ENCODE peak calls at places on chromosomes 5 and 9, in five cellular contexts. D, P, F, N and C are unnamed samples.

GRCh38 chr5:135206862-135207261 is 172.8 kb upstream of the PITX1 start:
- DNase-seq in D (no peak), P (no peak), N (no peak), F (no peak), C (no peak)

GRCh38 chr5:9549941-9550340 is 4.1 kb upstream of the SEMA5A start:
- DNase-seq in F (no peak), D (no peak), P (peak; percentile 8), N (no peak), C (no peak)

GRCh38 chr5:110441035-110441434 is 285.4 kb downstream of the TMEM232 start:
- DNase-seq in N (peak; percentile 11), P (peak; percentile 66), F (peak; percentile 44), D (no peak), C (peak; percentile 81)

GRCh38 chr9:137339045-137339444 is 37.0 kb upstream of the NRARP start:
- DNase-seq in D (no peak), N (no peak), P (no peak), F (peak; percentile 41), C (no peak)

GRCh38 chr9:135945969-135946368 is 15.2 kb downstream of the UBAC1 start:
- DNase-seq in D (no peak), P (no peak), F (no peak), N (no peak), C (no peak)

GRCh38 chr5:41722359-41722950 is 147.8 kb downstream of the OXCT1 start:
- DNase-seq in P (peak; percentile 16), N (no peak), F (peak; percentile 23), D (no peak), C (peak; percentile 5)

GRCh38 chr5:4192111-4192510 is 596.5 kb downstream of the IRX1 start:
- DNase-seq in N (no peak), P (no peak), D (no peak), F (no peak), C (no peak)

GRCh38 chr5:137734962-137735530 is 843 bp downstream of the KLHL3 start:
- DNase-seq in D (no peak), N (no peak), F (peak; percentile 60), P (peak; percentile 63), C (peak; percentile 69)

GRCh38 chr5:95841914-95842812 is 19.6 kb upstream of the GLRX start:
- DNase-seq in P (peak; percentile 98), N (no peak), F (peak; percentile 97), D (no peak), C (no peak)

GRCh38 chr9:7147136-7148090 is 389.6 kb downstream of the KDM4C start:
- DNase-seq in N (no peak), D (no peak), F (no peak), P (no peak), C (peak; percentile 51)

GRCh38 chr5:55154893-55155292 is 5.1 kb upstream of the GPX8 start:
- DNase-seq in N (no peak), D (no peak), P (peak; percentile 73), F (peak; percentile 84), C (no peak)

GRCh38 chr5:97266576-97266975 is 83.5 kb upstream of the RIOK2 start:
- DNase-seq in F (peak; percentile 86), N (no peak), P (peak; percentile 56), D (no peak), C (no peak)

GRCh38 chr9:94907246-94907936 is 180.9 kb downstream of the AOPEP start:
- DNase-seq in F (no peak), P (no peak), N (no peak), D (no peak), C (no peak)

GRCh38 chr9:76690575-76691370 is 73.5 kb upstream of the PCA3 start:
- DNase-seq in P (no peak), D (no peak), N (no peak), F (no peak), C (no peak)

GRCh38 chr9:93254806-93255519 is 71.0 kb downstream of the WNK2 start:
- DNase-seq in F (no peak), D (no peak), P (no peak), N (no peak), C (no peak)

GRCh38 chr9:124897570-124898460 is 35.9 kb downstream of the ARPC5L start:
- DNase-seq in D (no peak), P (no peak), N (no peak), F (no peak), C (no peak)

GRCh38 chr9:131204285-131204684 is 72.0 kb downstream of the FAM78A start:
- DNase-seq in D (no peak), F (no peak), N (no peak), P (no peak), C (peak; percentile 27)

GRCh38 chr5:138503487-138504270 is 38.4 kb downstream of the EGR1 start:
- DNase-seq in N (peak; percentile 57), F (peak; percentile 81), D (peak; percentile 86), P (peak; percentile 80), C (peak; percentile 80)

GRCh38 chr5:75265731-75266130 is 29.1 kb upstream of the ANKRD31 start:
- DNase-seq in D (peak; percentile 21), N (no peak), F (peak; percentile 56), P (peak; percentile 55), C (peak; percentile 72)

GRCh38 chr9:124932355-124932754 is 8.5 kb downstream of the GOLGA1 start:
- DNase-seq in N (no peak), D (no peak), F (no peak), P (no peak), C (no peak)

GRCh38 chr5:170694911-170695310 is 88.6 kb upstream of the GABRP start:
- DNase-seq in D (no peak), P (no peak), F (no peak), N (no peak), C (peak; percentile 64)

GRCh38 chr9:4762889-4763521 is 22.0 kb upstream of the AK3 start:
- DNase-seq in N (peak; percentile 1), P (peak; percentile 62), F (peak; percentile 48), D (no peak), C (peak; percentile 81)

GRCh38 chr5:10902145-10902544 is 141.1 kb upstream of the DAP start:
- DNase-seq in N (no peak), P (peak; percentile 55), D (no peak), F (no peak), C (peak; percentile 72)

GRCh38 chr5:180139731-180140626 is 68.4 kb upstream of the RNF130 start:
- DNase-seq in F (no peak), N (no peak), P (no peak), D (no peak), C (no peak)

GRCh38 chr5:1722877-1723276 is 76.8 kb downstream of the MRPL36 start:
- DNase-seq in D (no peak), F (no peak), N (no peak), P (no peak), C (no peak)

GRCh38 chr5:143244000-143244736 is 159.3 kb downstream of the NR3C1 start:
- DNase-seq in D (peak; percentile 81), F (peak; percentile 96), N (no peak), P (peak; percentile 99), C (peak; percentile 72)

GRCh38 chr9:99807276-99807852 is 14.3 kb upstream of the NR4A3 start:
- DNase-seq in F (peak; percentile 76), P (peak; percentile 72), N (peak; percentile 60), D (peak; percentile 69), C (peak; percentile 76)

GRCh38 chr5:121550989-121551388 is 300.7 kb upstream of the FTMT start:
- DNase-seq in P (no peak), D (no peak), N (no peak), F (no peak), C (no peak)

GRCh38 chr5:150625831-150626746 is 14.4 kb upstream of the SYNPO start:
- DNase-seq in F (no peak), P (no peak), N (no peak), D (no peak), C (no peak)
- H3K4me3 ChIP-seq in F (peak overlapping the region; percentile 85), P (peak overlapping the region; percentile 77), N (no peak overlapping the region), D (peak overlapping the region; percentile 64), C (no peak overlapping the region)

GRCh38 chr9:83027153-83027867 is 35.6 kb downstream of the RASEF start:
- DNase-seq in F (peak; percentile 37), D (peak; percentile 88), N (no peak), P (peak; percentile 91), C (no peak)
- H3K4me3 ChIP-seq in F (no peak overlapping the region), D (peak overlapping the region; percentile 5), N (no peak overlapping the region), P (peak overlapping the region; percentile 27), C (no peak overlapping the region)

DNA sequence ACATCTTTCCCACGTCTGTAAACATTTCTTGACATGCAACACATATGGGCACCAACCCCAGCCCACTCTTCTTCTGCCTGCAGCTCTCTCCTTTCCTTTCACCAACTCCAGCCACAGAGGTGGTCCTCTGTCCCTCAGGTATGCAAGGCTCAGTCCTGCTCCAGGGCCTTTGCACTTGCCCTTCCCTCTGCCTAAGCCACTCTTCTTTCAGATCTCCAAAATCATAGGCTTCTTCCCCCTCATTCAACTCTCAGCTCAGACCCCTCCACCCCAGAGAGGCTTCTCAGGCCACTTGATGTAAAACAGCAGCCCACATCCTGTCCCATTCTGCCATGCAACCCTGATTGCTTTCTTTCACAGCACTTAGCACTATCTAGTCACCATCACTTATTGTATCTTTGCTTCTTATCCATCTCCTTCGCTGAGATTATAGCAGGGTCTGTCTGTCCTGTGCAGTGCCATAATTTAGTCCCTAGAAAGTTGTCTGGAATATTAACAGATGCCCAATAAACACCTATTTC is 3.4 kb downstream of the LIFR start:
- DNase-seq in P (no peak), N (no peak), D (no peak), F (no peak), C (peak; percentile 80)
- H3K4me3 ChIP-seq in P (no peak overlapping the region), N (no peak overlapping the region), D (no peak overlapping the region), F (no peak overlapping the region), C (no peak overlapping the region)

GRCh38 chr9:35598863-35599590 is 6.0 kb upstream of the TESK1 start:
- DNase-seq in P (no peak), D (no peak), N (no peak), F (no peak), C (no peak)

GRCh38 chr9:35593581-35593980 is 11.5 kb upstream of the TESK1 start:
- DNase-seq in P (no peak), D (no peak), N (no peak), F (no peak), C (no peak)

GRCh38 chr9:35599763-35600604 is 5.1 kb upstream of the TESK1 start:
- DNase-seq in N (no peak), F (no peak), D (no peak), P (peak; percentile 16), C (peak; percentile 47)

DNA sequence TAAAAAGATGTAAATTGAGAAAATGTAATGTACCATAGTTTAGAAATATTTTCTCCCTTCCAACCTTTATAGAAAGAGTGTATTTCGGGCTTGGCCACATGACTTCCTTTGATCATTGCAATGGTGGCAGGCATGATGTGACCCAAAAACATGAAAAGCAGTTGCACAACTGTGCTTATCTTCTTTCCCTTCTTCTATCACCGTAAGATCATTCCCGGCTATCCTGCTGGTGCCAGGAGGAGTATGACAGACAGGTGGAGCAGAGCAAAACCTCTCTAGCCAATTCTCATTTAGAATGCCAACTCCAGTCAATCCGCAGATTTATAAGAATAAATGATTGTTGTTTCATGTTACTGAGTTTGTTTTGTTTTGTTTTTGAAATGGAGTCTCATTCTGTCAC is 10.6 kb upstream of the TESK1 start:
- DNase-seq in D (no peak), N (no peak), P (no peak), F (no peak), C (no peak)
- H3K4me3 ChIP-seq in D (no peak overlapping the region), N (no peak overlapping the region), P (no peak overlapping the region), F (no peak overlapping the region), C (no peak overlapping the region)

DNA sequence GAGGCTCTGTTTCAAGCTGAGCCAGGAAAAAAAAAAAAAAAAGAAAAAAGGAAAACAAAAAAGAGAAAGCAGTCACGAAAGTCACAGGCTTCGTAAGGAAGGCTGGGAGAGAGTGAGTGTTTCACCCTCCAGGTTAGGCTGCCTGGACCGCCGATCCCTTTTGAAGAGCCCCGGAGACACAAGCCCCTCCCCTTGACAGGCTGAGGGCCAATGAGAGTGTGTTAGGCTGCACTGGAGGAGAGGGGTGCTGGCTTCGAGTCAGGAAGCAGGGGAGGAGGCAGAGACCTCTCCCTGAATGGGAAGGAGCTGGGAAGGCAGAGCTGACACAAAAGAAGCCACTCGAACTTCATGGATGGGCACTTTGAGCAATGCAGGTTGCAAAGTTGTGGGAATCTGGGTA is at the start of gene NMUR2:
- DNase-seq in D (no peak), F (no peak), P (no peak), N (peak; percentile 39), C (peak; percentile 75)
- H3K4me3 ChIP-seq in D (no peak within 1 kb of the TSS), F (no peak within 1 kb of the TSS), P (no peak within 1 kb of the TSS), N (peak within 1 kb of the TSS; percentile 29), C (no peak within 1 kb of the TSS)